ENCODE peak calls at places on chromosomes 7 and 10, in four cellular contexts. One of them, this sample, is unnamed.

GRCh38 chr7:111871283-111871682 is 309.0 kb upstream of the IMMP2L start:
- DNase-seq in body of pancreas: no peak
- DNase-seq in IMR-90: no peak
- DNase-seq in psoas muscle: no peak
- DNase-seq in this sample: no peak

GRCh38 chr7:116499168-116500070 is at the start of gene CAV2:
- DNase-seq in psoas muscle: peak; percentile 71
- DNase-seq in body of pancreas: peak; percentile 82
- DNase-seq in IMR-90: peak; percentile 48
- DNase-seq in this sample: peak; percentile 81

GRCh38 chr10:120981601-120982381 is 130.6 kb downstream of the WDR11 start:
- DNase-seq in IMR-90: no peak
- DNase-seq in body of pancreas: no peak
- DNase-seq in psoas muscle: no peak
- DNase-seq in this sample: no peak

GRCh38 chr10:87930141-87930540 is 66.7 kb downstream of the PTEN start:
- DNase-seq in IMR-90: no peak
- DNase-seq in body of pancreas: no peak
- DNase-seq in psoas muscle: no peak
- DNase-seq in this sample: no peak

GRCh38 chr7:14734839-14735321 is 167.7 kb downstream of the DGKB start:
- DNase-seq in IMR-90: no peak
- DNase-seq in body of pancreas: peak; percentile 40
- DNase-seq in psoas muscle: no peak
- DNase-seq in this sample: no peak

GRCh38 chr7:40133561-40134427 is 628 bp downstream of the MPLKIP start:
- DNase-seq in IMR-90: peak; percentile 4
- DNase-seq in psoas muscle: no peak
- DNase-seq in body of pancreas: no peak
- DNase-seq in this sample: peak; percentile 32

GRCh38 chr10:131448171-131448570 is 136.7 kb upstream of the TCERG1L start:
- DNase-seq in body of pancreas: no peak
- DNase-seq in IMR-90: no peak
- DNase-seq in psoas muscle: no peak
- DNase-seq in this sample: no peak

GRCh38 chr10:53786236-53786635 is 1013.7 kb upstream of the MBL2 start:
- DNase-seq in IMR-90: no peak
- DNase-seq in body of pancreas: peak; percentile 8
- DNase-seq in psoas muscle: no peak
- DNase-seq in this sample: peak; percentile 14

GRCh38 chr10:24912214-24912613 is 40.2 kb downstream of the PRTFDC1 start:
- DNase-seq in body of pancreas: no peak
- DNase-seq in IMR-90: peak; percentile 43
- DNase-seq in psoas muscle: no peak
- DNase-seq in this sample: no peak

GRCh38 chr10:17847586-17848296 is 38.6 kb downstream of the MRC1 start:
- DNase-seq in psoas muscle: no peak
- DNase-seq in IMR-90: peak; percentile 34
- DNase-seq in body of pancreas: no peak
- DNase-seq in this sample: no peak

GRCh38 chr10:51000976-51001375 is 73.3 kb upstream of the PRKG1 start:
- DNase-seq in body of pancreas: no peak
- DNase-seq in psoas muscle: no peak
- DNase-seq in IMR-90: peak; percentile 49
- DNase-seq in this sample: no peak

GRCh38 chr10:98405422-98405821 is 9.6 kb downstream of the PYROXD2 start:
- DNase-seq in body of pancreas: no peak
- DNase-seq in psoas muscle: no peak
- DNase-seq in IMR-90: peak; percentile 54
- DNase-seq in this sample: peak; percentile 44

GRCh38 chr10:35746004-35746403 is 103.9 kb upstream of the FZD8 start:
- DNase-seq in body of pancreas: no peak
- DNase-seq in IMR-90: no peak
- DNase-seq in psoas muscle: no peak
- DNase-seq in this sample: no peak

GRCh38 chr7:70298780-70299446 is 700.6 kb downstream of the AUTS2 start:
- DNase-seq in psoas muscle: no peak
- DNase-seq in body of pancreas: no peak
- DNase-seq in IMR-90: no peak
- DNase-seq in this sample: no peak

GRCh38 chr7:80218723-80219122 is 84.1 kb downstream of the GNAI1 start:
- DNase-seq in IMR-90: peak; percentile 95
- DNase-seq in body of pancreas: no peak
- DNase-seq in psoas muscle: no peak
- DNase-seq in this sample: no peak

GRCh38 chr7:80215734-80216133 is 81.1 kb downstream of the GNAI1 start:
- DNase-seq in IMR-90: no peak
- DNase-seq in body of pancreas: no peak
- DNase-seq in psoas muscle: no peak
- DNase-seq in this sample: no peak

GRCh38 chr7:80216996-80217842 is 82.6 kb downstream of the GNAI1 start:
- DNase-seq in IMR-90: no peak
- DNase-seq in psoas muscle: no peak
- DNase-seq in body of pancreas: no peak
- DNase-seq in this sample: no peak

GRCh38 chr7:80210400-80210799 is 75.8 kb downstream of the GNAI1 start:
- DNase-seq in IMR-90: peak; percentile 33
- DNase-seq in body of pancreas: no peak
- DNase-seq in psoas muscle: no peak
- DNase-seq in this sample: no peak

DNA sequence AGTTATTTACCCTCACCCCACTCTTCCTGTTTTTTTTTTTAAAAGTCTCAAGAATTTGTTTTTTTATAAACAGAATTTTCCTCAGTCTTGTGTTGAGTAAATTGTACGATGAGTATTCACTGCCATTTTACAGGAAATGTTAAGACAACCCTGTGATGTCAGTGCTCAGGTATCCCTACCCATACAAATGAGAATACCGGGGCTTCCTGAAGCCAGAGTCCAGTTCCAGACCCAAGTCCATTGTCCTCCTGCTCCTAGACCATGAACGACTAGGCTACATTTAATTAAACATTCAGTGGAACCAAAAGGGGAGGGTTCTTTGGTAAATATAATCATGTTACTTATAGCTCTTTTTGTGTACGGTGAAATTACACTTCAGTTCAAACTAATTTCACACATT is 79.2 kb downstream of the GNAI1 start:
- DNase-seq in psoas muscle: no peak
- DNase-seq in body of pancreas: no peak
- DNase-seq in IMR-90: no peak
- DNase-seq in this sample: no peak
- H3K4me1 ChIP-seq in psoas muscle: no peaks in the 10 kb centered on the region
- H3K4me1 ChIP-seq in body of pancreas: no peaks in the 10 kb centered on the region
- H3K4me1 ChIP-seq in IMR-90: no peaks in the 10 kb centered on the region
- H3K4me1 ChIP-seq in this sample: no peaks in the 10 kb centered on the region

GRCh38 chr10:4385491-4385890 is 440.5 kb upstream of the AKR1E2 start:
- DNase-seq in IMR-90: no peak
- DNase-seq in psoas muscle: no peak
- DNase-seq in body of pancreas: no peak
- DNase-seq in this sample: no peak

GRCh38 chr10:4382811-4383210 is 443.2 kb upstream of the AKR1E2 start:
- DNase-seq in IMR-90: peak; percentile 44
- DNase-seq in body of pancreas: no peak
- DNase-seq in psoas muscle: no peak
- DNase-seq in this sample: no peak

GRCh38 chr10:4384254-4384653 is 441.8 kb upstream of the AKR1E2 start:
- DNase-seq in psoas muscle: no peak
- DNase-seq in IMR-90: peak; percentile 76
- DNase-seq in body of pancreas: no peak
- DNase-seq in this sample: no peak

DNA sequence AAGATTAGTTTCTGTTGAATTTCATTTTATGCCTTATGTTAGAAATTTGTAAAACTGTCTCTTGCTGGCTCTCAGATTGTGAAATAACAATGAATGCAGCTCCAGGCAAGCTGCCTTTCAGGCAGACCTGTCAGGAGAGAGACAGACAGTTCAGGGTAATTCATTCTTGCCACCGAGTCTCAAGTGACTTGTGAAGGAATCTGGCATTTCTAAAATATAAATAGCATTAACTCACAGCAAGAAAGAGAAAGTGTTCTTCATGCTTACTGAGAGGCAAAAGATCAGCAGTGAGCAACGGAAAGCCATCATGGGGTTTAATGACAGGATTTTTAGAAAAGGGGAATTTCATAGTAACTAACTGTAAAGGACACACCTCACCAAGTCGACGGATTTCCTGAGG is 442.3 kb upstream of the AKR1E2 start:
- DNase-seq in IMR-90: peak; percentile 16
- DNase-seq in body of pancreas: no peak
- DNase-seq in psoas muscle: no peak
- DNase-seq in this sample: no peak
- H3K4me3 ChIP-seq in IMR-90: peak overlapping the region; percentile 18
- H3K4me3 ChIP-seq in body of pancreas: no peak overlapping the region
- H3K4me3 ChIP-seq in psoas muscle: peak overlapping the region; percentile 30
- H3K4me3 ChIP-seq in this sample: no peak overlapping the region

GRCh38 chr7:2825595-2826227 is 18.4 kb downstream of the GNA12 start:
- DNase-seq in body of pancreas: no peak
- DNase-seq in psoas muscle: no peak
- DNase-seq in IMR-90: peak; percentile 35
- DNase-seq in this sample: no peak
- H3K4me1 ChIP-seq in body of pancreas: peaks cover 28% of the 10 kb centered on the region
- H3K4me1 ChIP-seq in psoas muscle: peaks cover 28% of the 10 kb centered on the region
- H3K4me1 ChIP-seq in IMR-90: peaks cover 54% of the 10 kb centered on the region
- H3K4me1 ChIP-seq in this sample: peaks cover 4% of the 10 kb centered on the region

GRCh38 chr7:142376356-142376997 is 118.6 kb upstream of the PRSS58 start:
- DNase-seq in IMR-90: no peak
- DNase-seq in psoas muscle: no peak
- DNase-seq in body of pancreas: peak; percentile 48
- DNase-seq in this sample: no peak

GRCh38 chr7:142381727-142382409 is 124.0 kb upstream of the PRSS58 start:
- DNase-seq in IMR-90: no peak
- DNase-seq in body of pancreas: no peak
- DNase-seq in psoas muscle: no peak
- DNase-seq in this sample: no peak

GRCh38 chr7:142377567-142377966 is 119.7 kb upstream of the PRSS58 start:
- DNase-seq in psoas muscle: no peak
- DNase-seq in IMR-90: no peak
- DNase-seq in body of pancreas: no peak
- DNase-seq in this sample: no peak

GRCh38 chr7:142380064-142380463 is 122.2 kb upstream of the PRSS58 start:
- DNase-seq in body of pancreas: no peak
- DNase-seq in psoas muscle: no peak
- DNase-seq in IMR-90: no peak
- DNase-seq in this sample: no peak

GRCh38 chr7:142379445-142379844 is 121.6 kb upstream of the PRSS58 start:
- DNase-seq in IMR-90: no peak
- DNase-seq in body of pancreas: no peak
- DNase-seq in psoas muscle: no peak
- DNase-seq in this sample: no peak
- H3K4me3 ChIP-seq in IMR-90: no peak overlapping the region
- H3K4me3 ChIP-seq in body of pancreas: no peak overlapping the region
- H3K4me3 ChIP-seq in psoas muscle: no peak overlapping the region
- H3K4me3 ChIP-seq in this sample: no peak overlapping the region

GRCh38 chr7:36288501-36288900 is 101.2 kb upstream of the ANLN start:
- DNase-seq in IMR-90: no peak
- DNase-seq in body of pancreas: no peak
- DNase-seq in psoas muscle: no peak
- DNase-seq in this sample: no peak
- H3K4me1 ChIP-seq in IMR-90: peaks cover 12% of the 10 kb centered on the region
- H3K4me1 ChIP-seq in body of pancreas: peaks cover 80% of the 10 kb centered on the region
- H3K4me1 ChIP-seq in psoas muscle: peaks cover 83% of the 10 kb centered on the region
- H3K4me1 ChIP-seq in this sample: peaks cover 40% of the 10 kb centered on the region

DNA sequence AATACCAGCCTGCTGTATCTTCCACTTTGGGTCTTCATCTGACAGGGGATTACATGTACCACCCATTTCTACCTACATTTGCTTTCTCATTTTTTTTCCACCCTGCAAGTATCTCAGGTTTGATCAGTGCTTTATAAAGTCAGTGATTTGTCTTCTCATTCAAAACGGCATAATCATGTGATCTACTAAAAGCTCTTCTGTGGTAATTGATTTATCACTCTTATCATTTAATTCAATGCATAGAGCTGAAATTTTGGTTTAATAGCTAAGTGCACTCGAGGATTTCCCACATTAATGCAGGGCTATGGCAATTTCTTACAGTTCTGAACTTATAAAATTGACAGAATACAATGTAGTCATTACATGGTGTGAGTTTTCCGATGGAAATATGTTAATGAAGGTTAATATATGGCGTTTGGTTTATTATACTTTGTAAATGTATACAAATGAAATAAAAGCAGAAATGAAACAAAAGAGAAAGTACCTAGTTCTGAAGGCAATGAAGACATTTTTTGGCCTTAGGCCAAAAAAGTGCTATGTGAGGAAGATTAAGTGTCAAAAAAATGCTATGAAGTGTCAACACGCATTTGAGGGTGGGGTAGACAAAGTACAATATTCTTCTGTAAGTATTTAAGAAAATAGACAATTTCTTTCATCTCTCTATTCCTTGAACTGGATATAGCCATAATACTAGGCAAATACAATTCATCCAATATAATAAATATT is 457.3 kb downstream of the ETV1 start:
- DNase-seq in IMR-90: no peak
- DNase-seq in body of pancreas: no peak
- DNase-seq in psoas muscle: no peak
- DNase-seq in this sample: no peak
- H3K4me3 ChIP-seq in IMR-90: no peak overlapping the region
- H3K4me3 ChIP-seq in body of pancreas: no peak overlapping the region
- H3K4me3 ChIP-seq in psoas muscle: no peak overlapping the region
- H3K4me3 ChIP-seq in this sample: no peak overlapping the region

GRCh38 chr10:127877116-127877515 is 15.6 kb downstream of the CLRN3 start:
- DNase-seq in IMR-90: no peak
- DNase-seq in psoas muscle: no peak
- DNase-seq in body of pancreas: no peak
- DNase-seq in this sample: no peak
- H3K4me1 ChIP-seq in IMR-90: no peaks in the 10 kb centered on the region
- H3K4me1 ChIP-seq in psoas muscle: no peaks in the 10 kb centered on the region
- H3K4me1 ChIP-seq in body of pancreas: peaks cover 11% of the 10 kb centered on the region
- H3K4me1 ChIP-seq in this sample: peaks cover 30% of the 10 kb centered on the region

DNA sequence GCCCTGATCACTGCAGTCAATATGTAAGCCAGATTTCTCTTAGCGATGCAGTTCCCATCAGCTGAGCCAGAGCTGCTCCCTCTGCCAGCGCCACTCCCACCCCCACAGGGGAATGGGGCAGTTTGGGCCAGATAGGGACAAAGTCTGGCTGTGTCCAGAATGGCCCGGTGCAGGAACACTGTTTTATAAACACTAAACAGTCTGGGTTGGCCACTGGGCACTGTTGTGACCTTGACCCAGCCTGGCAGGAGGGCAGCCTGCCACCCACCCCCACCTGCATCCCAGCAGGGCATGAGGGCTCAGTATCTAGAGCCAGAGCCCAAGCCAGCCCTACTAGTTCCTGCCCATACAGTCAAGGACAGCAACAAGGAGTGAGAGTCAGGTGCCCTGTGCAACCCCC is 1.3 kb downstream of the OGDHL start:
- DNase-seq in IMR-90: no peak
- DNase-seq in body of pancreas: no peak
- DNase-seq in psoas muscle: no peak
- DNase-seq in this sample: no peak
- H3K4me3 ChIP-seq in IMR-90: no peak overlapping the region
- H3K4me3 ChIP-seq in body of pancreas: no peak overlapping the region
- H3K4me3 ChIP-seq in psoas muscle: no peak overlapping the region
- H3K4me3 ChIP-seq in this sample: no peak overlapping the region

GRCh38 chr7:128022631-128023532 is 8.4 kb downstream of the LRRC4 start:
- DNase-seq in body of pancreas: no peak
- DNase-seq in IMR-90: peak; percentile 81
- DNase-seq in psoas muscle: no peak
- DNase-seq in this sample: no peak
- H3K4me1 ChIP-seq in body of pancreas: peaks cover 15% of the 10 kb centered on the region
- H3K4me1 ChIP-seq in IMR-90: peaks cover 16% of the 10 kb centered on the region
- H3K4me1 ChIP-seq in psoas muscle: peaks cover 6% of the 10 kb centered on the region
- H3K4me1 ChIP-seq in this sample: peaks cover 5% of the 10 kb centered on the region

GRCh38 chr7:155108144-155108901 is 38.2 kb downstream of the HTR5A start:
- DNase-seq in IMR-90: no peak
- DNase-seq in psoas muscle: no peak
- DNase-seq in body of pancreas: no peak
- DNase-seq in this sample: no peak
- H3K4me3 ChIP-seq in IMR-90: no peak overlapping the region
- H3K4me3 ChIP-seq in psoas muscle: no peak overlapping the region
- H3K4me3 ChIP-seq in body of pancreas: no peak overlapping the region
- H3K4me3 ChIP-seq in this sample: no peak overlapping the region